ENCODE peak calls at places on chromosomes 12 and 14, in six cellular contexts. A is spleen, B is lower lobe of right lung, O is adrenal gland, Z is body of pancreas, G is testis. N is an unnamed sample. For H3K9me3, the result is how much of the 10 kb centered on the place peaks cover.

GRCh38 chr12:56836800-56837663 is 73.9 kb downstream of the HSD17B6 start:
- DNase-seq in A (no peak), B (no peak), O (no peak), Z (peak), G (no peak), N (no peak)

GRCh38 chr14:36524220-36524837 is 4.3 kb upstream of the NKX2-1 start:
- DNase-seq in A (no peak), B (no peak), O (no peak), Z (no peak), G (no peak), N (no peak)

GRCh38 chr12:98838282-98838681 is 193.2 kb downstream of the APAF1 start:
- DNase-seq in A (no peak), B (no peak), O (no peak), Z (no peak), G (no peak), N (no peak)

GRCh38 chr14:35349496-35349895 is 55.1 kb downstream of the NFKBIA start:
- DNase-seq in A (no peak), B (no peak), O (no peak), Z (no peak), G (no peak), N (no peak)

GRCh38 chr12:15956413-15957185 is 45.5 kb downstream of the DERA start:
- DNase-seq in A (no peak), B (no peak), O (no peak), Z (peak), G (no peak), N (no peak)

GRCh38 chr12:94570161-94570560 is 80.2 kb downstream of the TMCC3 start:
- DNase-seq in A (no peak), B (no peak), O (no peak), Z (no peak), G (no peak), N (no peak)

GRCh38 chr12:109752117-109753053 is 38.8 kb downstream of the FAM222A start:
- DNase-seq in A (peak), B (peak), O (peak), Z (peak), G (no peak), N (peak)

GRCh38 chr12:62658910-62659309 is 192.3 kb downstream of the MON2 start:
- DNase-seq in A (no peak), B (no peak), O (no peak), Z (no peak), G (no peak), N (no peak)

GRCh38 chr14:31201111-31201510 is 6.5 kb downstream of the HECTD1 start:
- DNase-seq in A (no peak), B (no peak), O (no peak), Z (no peak), G (no peak), N (no peak)

GRCh38 chr14:76277586-76278130 is 98.3 kb upstream of the ESRRB start:
- DNase-seq in A (no peak), B (no peak), O (no peak), Z (no peak), G (no peak), N (no peak)

GRCh38 chr12:46207644-46208043 is 61.2 kb downstream of the SLC38A1 start:
- DNase-seq in A (no peak), B (no peak), O (no peak), Z (no peak), G (no peak), N (no peak)

GRCh38 chr12:91123236-91123635 is 11.9 kb upstream of the LUM start:
- DNase-seq in A (no peak), B (no peak), O (no peak), Z (no peak), G (no peak), N (no peak)

GRCh38 chr14:105468621-105469241 is 5.9 kb upstream of the CRIP2 start:
- DNase-seq in A (no peak), B (no peak), O (no peak), Z (no peak), G (no peak), N (no peak)

GRCh38 chr12:5047094-5047493 is 3.4 kb downstream of the KCNA5 start:
- DNase-seq in A (no peak), B (no peak), O (no peak), Z (no peak), G (no peak), N (no peak)

GRCh38 chr12:117118838-117119591 is 19.8 kb upstream of the TESC start:
- DNase-seq in A (no peak), B (no peak), O (no peak), Z (no peak), G (no peak), N (no peak)

GRCh38 chr12:5588231-5588995 is 156.5 kb downstream of the NTF3 start:
- DNase-seq in A (no peak), B (no peak), O (no peak), Z (no peak), G (no peak), N (no peak)

GRCh38 chr12:53481108-53481442 is 18.2 kb downstream of the MAP3K12 start:
- DNase-seq in A (no peak), B (no peak), O (no peak), Z (no peak), G (no peak), N (no peak)

GRCh38 chr14:94620597-94620996 is 8.4 kb downstream of the SERPINA3 start:
- DNase-seq in A (peak), B (no peak), O (no peak), Z (no peak), G (no peak), N (no peak)

GRCh38 chr14:63752449-63753169 is 24.7 kb upstream of the SGPP1 start:
- DNase-seq in A (no peak), B (no peak), O (no peak), Z (peak), G (no peak), N (no peak)

GRCh38 chr12:3715999-3716398 is 36.9 kb downstream of the CRACR2A start:
- DNase-seq in A (no peak), B (no peak), O (no peak), Z (no peak), G (no peak), N (no peak)

GRCh38 chr12:1881936-1882335 is 36.5 kb downstream of the CACNA2D4 start:
- DNase-seq in A (no peak), B (no peak), O (no peak), Z (no peak), G (no peak), N (no peak)

GRCh38 chr14:90903101-90903500 is 86.9 kb upstream of the TTC7B start:
- DNase-seq in A (no peak), B (no peak), O (peak), Z (peak), G (peak), N (peak)

GRCh38 chr14:39500253-39500652 is 68.0 kb upstream of the FBXO33 start:
- DNase-seq in A (no peak), B (no peak), O (no peak), Z (no peak), G (no peak), N (no peak)

GRCh38 chr12:53236443-53237111 is 4.6 kb upstream of the RARG start:
- DNase-seq in A (no peak), B (peak), O (no peak), Z (no peak), G (no peak), N (no peak)

GRCh38 chr14:64800000-64800399 is 79.7 kb downstream of the SPTB start:
- DNase-seq in A (no peak), B (peak), O (no peak), Z (peak), G (peak), N (no peak)

GRCh38 chr14:35378638-35379568 is 25.6 kb downstream of the NFKBIA start:
- DNase-seq in A (no peak), B (no peak), O (no peak), Z (no peak), G (no peak), N (no peak)

GRCh38 chr12:105047303-105047702 is 37.0 kb downstream of the ALDH1L2 start:
- DNase-seq in A (no peak), B (no peak), O (no peak), Z (no peak), G (no peak), N (no peak)

GRCh38 chr12:42638697-42639096 is 49.2 kb upstream of the PRICKLE1 start:
- DNase-seq in A (no peak), B (no peak), O (no peak), Z (no peak), G (no peak), N (no peak)

GRCh38 chr12:62783881-62784280 is 151.1 kb downstream of the PPM1H start:
- DNase-seq in A (no peak), B (no peak), O (no peak), Z (no peak), G (no peak), N (no peak)

GRCh38 chr14:50064993-50065392 is 51.4 kb downstream of the VCPKMT start:
- DNase-seq in A (peak), B (no peak), O (no peak), Z (peak), G (peak), N (no peak)

GRCh38 chr14:104696671-104697316 is 7.4 kb downstream of the INF2 start:
- DNase-seq in A (no peak), B (no peak), O (no peak), Z (no peak), G (no peak), N (no peak)

GRCh38 chr12:58850826-58851225 is 69.5 kb downstream of the LRIG3 start:
- DNase-seq in A (no peak), B (no peak), O (no peak), Z (no peak), G (no peak), N (no peak)

GRCh38 chr12:1083888-1084262 is 92.9 kb downstream of the ERC1 start:
- DNase-seq in A (no peak), B (no peak), O (peak), Z (peak), G (peak), N (peak)

GRCh38 chr14:20799955-20800544 is 2.6 kb downstream of the RNASE1 start:
- DNase-seq in A (peak), B (peak), O (peak), Z (peak), G (peak), N (no peak)

GRCh38 chr12:85779768-85780167 is 56.4 kb downstream of the RASSF9 start:
- DNase-seq in A (no peak), B (no peak), O (no peak), Z (no peak), G (no peak), N (no peak)

GRCh38 chr12:85782711-85783110 is 53.5 kb downstream of the RASSF9 start:
- DNase-seq in A (no peak), B (no peak), O (no peak), Z (no peak), G (no peak), N (no peak)

GRCh38 chr12:85784096-85784720 is 52.0 kb downstream of the RASSF9 start:
- DNase-seq in A (no peak), B (no peak), O (no peak), Z (no peak), G (no peak), N (no peak)

GRCh38 chr12:85781751-85782150 is 54.5 kb downstream of the RASSF9 start:
- DNase-seq in A (no peak), B (no peak), O (no peak), Z (no peak), G (no peak), N (no peak)
- TF ChIP-seq CTCF in A (no peak), B (no peak), O (no peak), Z (no peak), G (no peak), N (no peak)

DNA sequence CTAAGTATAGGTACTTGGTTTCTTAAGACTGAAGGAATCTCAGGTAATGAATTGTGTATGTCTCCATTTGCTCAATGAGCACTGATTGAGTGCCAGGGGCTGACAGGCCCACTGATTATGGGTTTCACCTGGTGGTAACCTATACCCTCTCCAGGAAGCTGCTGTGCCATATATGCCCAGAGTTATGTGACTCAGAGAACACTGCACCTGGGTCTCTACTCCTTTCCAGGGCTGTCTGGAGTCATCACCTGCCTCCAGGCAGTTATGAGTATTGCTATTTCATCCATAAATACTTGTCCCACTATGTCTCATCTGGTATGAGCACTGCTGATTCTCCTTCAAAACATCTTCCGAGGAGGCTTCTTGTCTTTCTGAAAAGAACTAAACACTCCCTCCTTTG is 692.9 kb downstream of the BCL11B start:
- DNase-seq in A (no peak), B (no peak), O (no peak), Z (no peak), G (no peak), N (no peak)
- H3K9me3 ChIP-seq in A (under half), B (under half), O (under half), Z (under half), G (under half), N (under half)

GRCh38 chr12:51855586-51856428 is 7.3 kb upstream of the FIGNL2 start:
- DNase-seq in A (no peak), B (no peak), O (no peak), Z (peak), G (peak), N (no peak)
- H3K4me3 ChIP-seq in A (no peak), B (peak), O (no peak), Z (no peak), G (no peak), N (no peak)

GRCh38 chr14:55136241-55136640 is 7.2 kb downstream of the LGALS3 start:
- DNase-seq in A (no peak), B (no peak), O (no peak), Z (no peak), G (no peak), N (no peak)

GRCh38 chr14:55136868-55137785 is 8.1 kb downstream of the LGALS3 start:
- DNase-seq in A (no peak), B (no peak), O (no peak), Z (peak), G (peak), N (no peak)

GRCh38 chr14:55131782-55132181 is 2.7 kb downstream of the LGALS3 start:
- DNase-seq in A (no peak), B (no peak), O (no peak), Z (no peak), G (no peak), N (no peak)

GRCh38 chr14:55130194-55130550 is 1.1 kb downstream of the LGALS3 start:
- DNase-seq in A (no peak), B (no peak), O (no peak), Z (peak), G (no peak), N (no peak)

GRCh38 chr14:55133416-55133815 is 4.4 kb downstream of the LGALS3 start:
- DNase-seq in A (no peak), B (no peak), O (no peak), Z (no peak), G (peak), N (no peak)
- TF ChIP-seq CTCF in A (no peak), B (no peak), O (peak), Z (peak), G (no peak), N (peak)

DNA sequence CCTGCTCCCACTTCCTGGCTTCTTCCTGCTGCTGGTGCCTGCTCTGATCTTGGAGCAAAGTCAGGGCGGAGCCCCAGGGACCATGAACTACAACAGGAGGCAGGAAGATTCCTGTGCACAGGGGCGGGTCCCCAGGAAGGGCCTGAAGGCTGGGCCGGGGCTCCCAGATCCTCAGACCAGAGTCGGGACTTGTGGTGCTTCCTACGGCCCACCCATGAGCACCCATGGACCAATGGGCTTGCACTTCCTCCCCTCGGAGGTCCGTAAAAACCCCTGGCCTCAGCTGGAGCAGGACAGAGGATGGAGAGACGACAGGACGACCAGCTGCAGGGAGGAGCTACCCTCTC is 1287.1 kb downstream of the TMEM121 start:
- DNase-seq in A (no peak), B (no peak), O (no peak), Z (no peak), G (no peak), N (no peak)
- H3K9me3 ChIP-seq in A (under half), B (under half), O (under half), Z (under half), G (under half), N (under half)